ENCODE peak calls at places on chromosomes 7 and 10, in seven cellular contexts. X is ascending aorta, Q is neural progenitor cell, S is body of pancreas, G is sigmoid colon, T is choroid plexus epithelial cell, W is upper lobe of right lung. V is an unnamed sample.

GRCh38 chr7:139490130-139490529 is 6.7 kb upstream of the KLRG2 start:
- DNase-seq in X (no peak), Q (no peak), S (peak), G (no peak), T (peak), W (peak), V (no peak)

GRCh38 chr10:47424231-47424630 is 40.1 kb upstream of the ZNF488 start:
- DNase-seq in X (no peak), Q (no peak), S (no peak), G (no peak), T (no peak), W (no peak), V (no peak)

GRCh38 chr7:150972094-150972493 is 6.0 kb downstream of the KCNH2 start:
- DNase-seq in X (no peak), Q (peak), S (peak), G (peak), T (no peak), W (no peak), V (no peak)

GRCh38 chr7:85102813-85103350 is 84.0 kb downstream of the SEMA3D start:
- DNase-seq in X (no peak), Q (no peak), S (no peak), G (no peak), T (peak), W (no peak), V (no peak)

GRCh38 chr10:18340496-18341051 is 200.3 kb downstream of the CACNB2 start:
- DNase-seq in X (no peak), Q (peak), S (no peak), G (no peak), T (peak), W (no peak), V (peak)

GRCh38 chr10:124942317-124943169 is 620 bp downstream of the ZRANB1 start:
- DNase-seq in X (no peak), Q (no peak), S (no peak), G (no peak), T (no peak), W (no peak), V (no peak)

GRCh38 chr10:56012146-56012545 is 348.9 kb downstream of the ZWINT start:
- DNase-seq in X (no peak), Q (no peak), S (no peak), G (no peak), T (no peak), W (no peak), V (no peak)

GRCh38 chr10:112498806-112499205 is 51.8 kb downstream of the VTI1A start:
- DNase-seq in X (no peak), Q (no peak), S (no peak), G (no peak), T (no peak), W (no peak), V (no peak)

GRCh38 chr10:10726101-10726500 is 291.6 kb upstream of the CELF2 start:
- DNase-seq in X (no peak), Q (no peak), S (no peak), G (no peak), T (no peak), W (no peak), V (no peak)

GRCh38 chr7:54072710-54073109 is 469.5 kb upstream of the VSTM2A start:
- DNase-seq in X (no peak), Q (no peak), S (no peak), G (no peak), T (no peak), W (no peak), V (no peak)

GRCh38 chr10:12121673-12122072 is 7.8 kb upstream of the SEC61A2 start:
- DNase-seq in X (no peak), Q (no peak), S (no peak), G (no peak), T (no peak), W (no peak), V (no peak)

GRCh38 chr7:116802784-116803183 is 59.6 kb upstream of the CAPZA2 start:
- DNase-seq in X (no peak), Q (peak), S (peak), G (no peak), T (peak), W (no peak), V (peak)

GRCh38 chr7:16791071-16791470 is 13.7 kb downstream of the AGR2 start:
- DNase-seq in X (no peak), Q (no peak), S (no peak), G (no peak), T (no peak), W (no peak), V (no peak)

GRCh38 chr7:81333004-81333403 is 414.2 kb upstream of the SEMA3C start:
- DNase-seq in X (no peak), Q (no peak), S (no peak), G (no peak), T (peak), W (no peak), V (peak)

GRCh38 chr7:79319369-79319768 is 134.1 kb downstream of the MAGI2 start:
- DNase-seq in X (no peak), Q (no peak), S (no peak), G (no peak), T (no peak), W (no peak), V (no peak)

GRCh38 chr10:132961864-132962622 is 19.7 kb upstream of the CFAP46 start:
- DNase-seq in X (no peak), Q (peak), S (peak), G (peak), T (peak), W (peak), V (peak)
- TF ChIP-seq CTCF in X (no peak), Q (peak), S (peak), G (no peak), T (peak), W (no peak), V (no peak)

GRCh38 chr10:61609609-61610166 is 53.0 kb upstream of the CABCOCO1 start:
- DNase-seq in X (no peak), Q (no peak), S (no peak), G (no peak), T (no peak), W (no peak), V (no peak)
- H3K4me3 ChIP-seq in X (no peak), Q (no peak), S (no peak), G (no peak), T (no peak), W (no peak), V (no peak)

GRCh38 chr10:114486938-114487814 is 82.9 kb upstream of the AFAP1L2 start:
- DNase-seq in X (no peak), Q (no peak), S (no peak), G (no peak), T (peak), W (no peak), V (no peak)
- TF ChIP-seq CTCF in X (no peak), Q (peak), S (no peak), G (no peak), T (no peak), W (no peak), V (no peak)

GRCh38 chr7:31850601-31851000 is 163.6 kb downstream of the PPP1R17 start:
- DNase-seq in X (no peak), Q (peak), S (no peak), G (no peak), T (peak), W (no peak), V (peak)
- H3K4me3 ChIP-seq in X (no peak), Q (no peak), S (no peak), G (no peak), T (no peak), W (no peak), V (no peak)

GRCh38 chr7:3397324-3397723 is 96.3 kb downstream of the SDK1 start:
- DNase-seq in X (no peak), Q (no peak), S (no peak), G (no peak), T (no peak), W (no peak), V (no peak)

GRCh38 chr7:3393862-3394261 is 92.8 kb downstream of the SDK1 start:
- DNase-seq in X (no peak), Q (no peak), S (no peak), G (no peak), T (peak), W (no peak), V (no peak)

GRCh38 chr7:3404490-3404889 is 103.4 kb downstream of the SDK1 start:
- DNase-seq in X (no peak), Q (no peak), S (peak), G (no peak), T (peak), W (no peak), V (peak)

DNA sequence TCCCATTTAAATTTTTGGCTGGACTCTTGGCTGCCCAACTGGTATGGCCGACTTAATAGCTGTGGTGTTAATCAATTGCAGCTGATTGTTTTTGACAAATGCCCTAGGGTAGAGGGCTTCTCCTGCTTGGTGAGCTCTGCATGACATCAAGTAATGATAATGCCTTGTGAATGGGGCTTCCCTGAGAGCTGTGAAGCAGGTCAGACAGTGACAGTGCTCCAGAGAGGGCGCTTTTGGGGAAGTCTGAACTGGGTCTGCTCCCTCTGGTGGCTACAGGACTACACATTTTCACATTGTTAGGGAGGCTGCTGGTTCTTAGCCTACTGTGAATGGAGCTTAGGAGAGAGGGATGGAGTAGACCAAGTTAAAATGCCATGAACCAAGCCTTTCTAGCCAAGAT is 98.8 kb downstream of the SDK1 start:
- DNase-seq in X (no peak), Q (peak), S (no peak), G (no peak), T (peak), W (no peak), V (no peak)
- TF ChIP-seq CTCF in X (no peak), Q (peak), S (no peak), G (no peak), T (peak), W (no peak), V (peak)

DNA sequence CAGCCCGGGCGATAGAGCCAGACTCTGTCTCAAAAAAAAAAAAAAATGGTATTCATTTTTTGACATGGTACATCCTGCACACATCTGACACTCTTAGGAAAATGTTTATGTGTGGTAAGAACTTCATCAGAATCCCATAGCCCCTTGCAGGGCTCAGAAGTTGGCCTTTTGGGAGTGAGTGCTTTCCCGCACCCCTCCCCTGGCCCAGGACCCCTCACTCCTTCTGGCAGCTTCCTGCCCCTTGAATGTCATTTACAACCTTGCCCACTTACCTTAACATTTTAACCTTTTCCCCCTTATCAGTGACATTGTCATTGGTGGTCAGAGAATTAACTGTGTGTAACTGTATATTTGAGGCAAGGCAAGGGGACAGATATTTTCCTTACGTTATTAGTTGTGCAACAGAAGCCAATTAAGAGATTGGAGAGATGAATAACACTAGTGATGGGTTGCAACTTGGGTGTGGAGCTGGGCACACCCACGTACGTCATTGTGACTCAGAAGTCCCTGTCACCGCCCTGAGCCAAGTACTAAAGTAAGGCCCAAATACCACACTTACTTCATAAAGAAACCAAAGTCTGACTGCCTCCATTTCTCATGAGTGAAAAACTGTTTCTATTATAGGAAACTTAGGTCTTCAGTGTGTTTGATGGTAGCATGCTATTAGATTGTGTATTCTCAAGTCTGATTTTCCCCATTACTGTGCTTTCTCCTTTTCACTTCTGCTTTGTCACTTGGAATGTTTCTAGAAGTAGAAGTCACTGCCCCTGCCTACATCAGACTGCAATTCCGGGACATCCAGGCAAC is 31.6 kb downstream of the OGDH start:
- DNase-seq in X (peak), Q (no peak), S (peak), G (peak), T (peak), W (no peak), V (peak)
- H3K4me3 ChIP-seq in X (no peak), Q (no peak), S (no peak), G (no peak), T (no peak), W (no peak), V (no peak)

GRCh38 chr7:106358103-106358663 is 73.4 kb upstream of the NAMPT start:
- DNase-seq in X (no peak), Q (no peak), S (peak), G (no peak), T (peak), W (no peak), V (no peak)
- TF ChIP-seq CTCF in X (no peak), Q (no peak), S (no peak), G (no peak), T (no peak), W (no peak), V (no peak)

GRCh38 chr7:101231644-101232043 is 6.0 kb downstream of the CLDN15 start:
- DNase-seq in X (no peak), Q (no peak), S (peak), G (no peak), T (no peak), W (no peak), V (no peak)
- H3K4me3 ChIP-seq in X (no peak), Q (peak), S (no peak), G (no peak), T (no peak), W (peak), V (no peak)

DNA sequence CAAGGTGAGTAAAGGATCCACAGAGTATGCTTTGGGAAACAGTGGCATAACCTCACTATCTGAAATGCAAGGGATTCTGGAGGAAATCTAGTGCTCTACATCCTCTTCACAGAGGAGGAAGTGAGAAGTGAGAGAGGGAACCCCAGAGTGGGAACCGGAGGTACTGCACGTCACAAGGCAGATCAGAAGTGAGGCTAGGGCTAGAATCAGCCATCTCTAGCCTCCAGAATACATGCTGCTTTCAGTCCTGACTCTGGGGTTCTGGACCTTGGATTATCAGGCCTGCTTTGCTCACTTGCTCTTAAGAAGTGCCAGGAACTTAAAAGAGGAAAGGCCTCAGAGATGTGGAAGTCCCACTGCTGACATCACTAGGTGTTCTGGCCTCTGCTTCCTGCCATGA is 25.7 kb downstream of the ZNF503 start:
- DNase-seq in X (no peak), Q (no peak), S (peak), G (no peak), T (no peak), W (no peak), V (no peak)
- TF ChIP-seq CTCF in X (no peak), Q (no peak), S (no peak), G (no peak), T (no peak), W (no peak), V (no peak)

V was measured in retinal pigment epithelial cell.